ENCODE peak calls at places on chromosome 21, in five cellular contexts. N, O, U, Y and P are unnamed samples.

GRCh38 chr21:38505654-38506523 is 7.6 kb upstream of the ERG start:
- DNase-seq in N (peak), O (peak), U (no peak), Y (no peak), P (no peak)

GRCh38 chr21:45284456-45284741 is 3.3 kb downstream of the POFUT2 start:
- DNase-seq in N (no peak), O (peak), U (no peak), Y (no peak), P (peak)

GRCh38 chr21:39083377-39084008 is 99.8 kb downstream of the PSMG1 start:
- DNase-seq in N (no peak), O (no peak), U (no peak), Y (no peak), P (no peak)

GRCh38 chr21:34598931-34599400 is 15.9 kb downstream of the RCAN1 start:
- DNase-seq in N (no peak), O (no peak), U (no peak), Y (no peak), P (no peak)

GRCh38 chr21:14531927-14532326 is 14.2 kb downstream of the SAMSN1 start:
- DNase-seq in N (peak), O (no peak), U (no peak), Y (no peak), P (no peak)

GRCh38 chr21:16302851-16303282 is 573.1 kb downstream of the USP25 start:
- DNase-seq in N (no peak), O (no peak), U (no peak), Y (no peak), P (no peak)

GRCh38 chr21:36744560-36745231 is 45.8 kb downstream of the SIM2 start:
- DNase-seq in N (no peak), O (no peak), U (no peak), Y (no peak), P (no peak)

GRCh38 chr21:22885614-22886013 is 1887.4 kb downstream of the NCAM2 start:
- DNase-seq in N (no peak), O (no peak), U (no peak), Y (no peak), P (no peak)

GRCh38 chr21:46604975-46605758 is at the start of gene S100B:
- DNase-seq in N (no peak), O (peak), U (no peak), Y (no peak), P (peak)

GRCh38 chr21:34989337-34990151 is 59.6 kb downstream of the RUNX1 start:
- DNase-seq in N (no peak), O (no peak), U (no peak), Y (no peak), P (no peak)

GRCh38 chr21:37366488-37367300 is at the start of gene DYRK1A:
- DNase-seq in N (peak), O (peak), U (peak), Y (peak), P (peak)

GRCh38 chr21:43370091-43370658 is 56.8 kb downstream of the SIK1 start:
- DNase-seq in N (no peak), O (no peak), U (no peak), Y (no peak), P (no peak)

GRCh38 chr21:46152939-46153258 is 2.5 kb downstream of the FTCD start:
- DNase-seq in N (no peak), O (no peak), U (no peak), Y (no peak), P (peak)

GRCh38 chr21:29056005-29056404 is 17.4 kb downstream of the CCT8 start:
- DNase-seq in N (no peak), O (no peak), U (no peak), Y (no peak), P (no peak)

GRCh38 chr21:44834951-44835646 is 17.2 kb upstream of the SUMO3 start:
- DNase-seq in N (no peak), O (no peak), U (no peak), Y (no peak), P (no peak)

GRCh38 chr21:27134513-27134912 is 167.6 kb upstream of the ADAMTS5 start:
- DNase-seq in N (no peak), O (no peak), U (no peak), Y (no peak), P (no peak)

GRCh38 chr21:35095859-35096291 is 46.8 kb upstream of the RUNX1 start:
- DNase-seq in N (no peak), O (no peak), U (no peak), Y (no peak), P (no peak)

GRCh38 chr21:43300496-43301423 is 126.2 kb downstream of the SIK1 start:
- DNase-seq in N (no peak), O (no peak), U (no peak), Y (no peak), P (no peak)

GRCh38 chr21:45029298-45029967 is 44.9 kb upstream of the ADARB1 start:
- DNase-seq in N (no peak), O (peak), U (no peak), Y (no peak), P (no peak)

GRCh38 chr21:17538576-17538975 is 25.7 kb downstream of the CXADR start:
- DNase-seq in N (no peak), O (no peak), U (no peak), Y (no peak), P (no peak)

GRCh38 chr21:35099310-35099709 is 50.2 kb upstream of the RUNX1 start:
- DNase-seq in N (no peak), O (no peak), U (no peak), Y (no peak), P (no peak)

GRCh38 chr21:21807598-21807903 is 809.3 kb downstream of the NCAM2 start:
- DNase-seq in N (no peak), O (no peak), U (no peak), Y (no peak), P (no peak)

GRCh38 chr21:45383615-45384201 is 21.3 kb upstream of the COL18A1 start:
- DNase-seq in N (no peak), O (peak), U (no peak), Y (no peak), P (no peak)

GRCh38 chr21:45818904-45819285 is 162.7 kb upstream of the COL6A1 start:
- DNase-seq in N (no peak), O (no peak), U (no peak), Y (no peak), P (no peak)

GRCh38 chr21:35648512-35648911 is 411.8 kb downstream of the SETD4 start:
- DNase-seq in N (no peak), O (no peak), U (no peak), Y (no peak), P (no peak)

GRCh38 chr21:44905016-44905724 is 15.5 kb downstream of the ITGB2 start:
- DNase-seq in N (no peak), O (no peak), U (no peak), Y (no peak), P (no peak)

GRCh38 chr21:45371649-45372048 is 33.3 kb upstream of the COL18A1 start:
- DNase-seq in N (no peak), O (no peak), U (no peak), Y (no peak), P (no peak)

GRCh38 chr21:30567617-30568016 is 6.5 kb upstream of the KRTAP19-7 start:
- DNase-seq in N (no peak), O (no peak), U (no peak), Y (no peak), P (no peak)

GRCh38 chr21:18493420-18493819 is 89.8 kb upstream of the TMPRSS15 start:
- DNase-seq in N (no peak), O (no peak), U (no peak), Y (no peak), P (no peak)

GRCh38 chr21:46205121-46205520 is 20.9 kb upstream of the SPATC1L start:
- DNase-seq in N (no peak), O (no peak), U (no peak), Y (no peak), P (peak)